ENCODE peak calls at places on chromosomes 16 and 17, in six cellular contexts. S, X, D, F, Y and I are unnamed samples. For H3K4me1, the result is how much of the 10 kb centered on the place peaks cover.

GRCh38 chr17:17088511-17089205 is 46.4 kb downstream of the MPRIP start:
- DNase-seq in F (peak), X (no peak), S (no peak), Y (no peak), D (no peak), I (no peak)

GRCh38 chr16:81790277-81790676 is 11.2 kb downstream of the PLCG2 start:
- DNase-seq in S (no peak), X (no peak), F (no peak), Y (no peak), D (no peak), I (no peak)

GRCh38 chr17:41812176-41813038 is at the start of gene FKBP10:
- DNase-seq in S (peak), X (peak), Y (peak), F (peak), D (peak), I (peak)

GRCh38 chr16:1787056-1787321 is 4.2 kb downstream of the NUBP2 start:
- DNase-seq in D (no peak), S (no peak), F (no peak), Y (no peak), X (no peak), I (no peak)

GRCh38 chr16:13453938-13454553 is 465.9 kb upstream of the ERCC4 start:
- DNase-seq in S (no peak), D (no peak), F (peak), Y (no peak), X (peak), I (peak)

GRCh38 chr17:10768766-10769383 is 35.0 kb downstream of the TMEM238L start:
- DNase-seq in F (no peak), X (no peak), D (no peak), S (no peak), Y (no peak), I (no peak)

GRCh38 chr17:67322039-67322787 is 44.2 kb downstream of the PSMD12 start:
- DNase-seq in X (peak), D (no peak), Y (no peak), S (no peak), F (peak), I (no peak)

GRCh38 chr17:7363311-7363710 is 8.4 kb downstream of the TMEM95 start:
- DNase-seq in Y (no peak), S (no peak), D (no peak), F (no peak), X (no peak), I (no peak)

GRCh38 chr17:67657596-67657995 is 60.1 kb upstream of the NOL11 start:
- DNase-seq in S (no peak), F (no peak), Y (no peak), D (no peak), X (no peak), I (no peak)

GRCh38 chr17:48155889-48156670 is 48.5 kb downstream of the SNX11 start:
- DNase-seq in Y (no peak), F (no peak), S (no peak), D (no peak), X (no peak), I (no peak)

GRCh38 chr16:88432174-88432573 is 20.9 kb upstream of the ZFPM1 start:
- DNase-seq in X (no peak), F (no peak), D (no peak), Y (no peak), S (no peak), I (no peak)

GRCh38 chr16:88431651-88432050 is 21.4 kb upstream of the ZFPM1 start:
- DNase-seq in Y (no peak), S (no peak), F (no peak), X (no peak), D (no peak), I (no peak)

GRCh38 chr16:88430185-88430523 is 22.9 kb upstream of the ZFPM1 start:
- DNase-seq in X (no peak), Y (no peak), S (no peak), F (no peak), D (no peak), I (no peak)

GRCh38 chr16:88429387-88430184 is 23.5 kb upstream of the ZFPM1 start:
- DNase-seq in S (no peak), D (no peak), F (no peak), X (no peak), Y (no peak), I (no peak)

DNA sequence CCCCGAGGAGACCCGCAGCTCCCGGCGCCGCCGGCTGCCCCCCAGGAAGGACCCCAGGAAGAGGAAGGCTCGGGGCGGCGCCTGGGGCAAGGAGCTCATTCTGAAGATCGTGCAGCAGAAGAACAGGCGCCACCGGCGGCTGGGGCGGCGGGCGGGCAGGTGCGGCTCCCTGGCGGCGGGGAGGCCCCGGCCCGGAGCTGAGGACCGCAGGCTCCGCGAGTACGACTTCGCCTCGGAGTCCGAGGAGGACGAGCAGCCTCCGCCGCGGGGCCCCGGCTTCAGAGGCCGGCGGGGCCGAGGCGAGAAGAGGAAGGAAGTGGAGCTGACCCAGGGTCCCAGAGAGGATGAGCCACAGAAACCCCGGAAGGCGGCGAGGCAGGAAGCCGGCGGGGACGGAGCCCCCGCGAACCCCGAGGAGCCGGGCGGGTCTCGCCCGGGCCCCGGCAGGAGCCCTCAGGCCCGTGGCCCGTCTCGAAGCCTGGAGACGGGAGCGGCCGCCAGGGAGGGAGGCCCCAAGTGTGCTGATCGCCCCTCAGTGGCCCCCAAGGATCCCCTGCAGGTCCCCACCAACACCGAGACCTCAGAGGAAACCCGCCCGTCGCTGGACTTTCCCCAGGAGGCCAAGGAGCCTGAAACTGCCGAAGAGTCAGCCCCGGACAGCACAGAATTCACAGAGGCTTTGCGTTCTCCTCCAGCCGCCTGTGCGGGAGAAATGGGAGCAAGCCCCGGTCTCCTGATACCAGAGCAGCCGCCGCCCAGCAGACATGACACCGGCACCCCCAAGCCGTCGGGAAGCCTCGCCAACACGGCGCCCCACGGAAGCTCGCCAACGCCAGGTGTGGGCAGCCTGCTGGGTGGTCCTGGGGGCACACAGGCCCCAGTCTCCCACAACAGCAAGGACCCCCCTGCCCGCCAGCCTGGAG is 22.3 kb upstream of the ZFPM1 start:
- DNase-seq in X (no peak), F (no peak), Y (no peak), S (peak), D (peak), I (no peak)
- H3K4me1 ChIP-seq in X (under half), F (under half), Y (under half), S (under half), D (under half), I (under half)

GRCh38 chr17:2071024-2071385 is 16.1 kb downstream of the HIC1 start:
- DNase-seq in F (no peak), D (no peak), S (no peak), X (no peak), Y (no peak), I (no peak)
- H3K27ac ChIP-seq in F (peak), D (peak), S (peak), X (no peak), Y (peak), I (peak)

DNA sequence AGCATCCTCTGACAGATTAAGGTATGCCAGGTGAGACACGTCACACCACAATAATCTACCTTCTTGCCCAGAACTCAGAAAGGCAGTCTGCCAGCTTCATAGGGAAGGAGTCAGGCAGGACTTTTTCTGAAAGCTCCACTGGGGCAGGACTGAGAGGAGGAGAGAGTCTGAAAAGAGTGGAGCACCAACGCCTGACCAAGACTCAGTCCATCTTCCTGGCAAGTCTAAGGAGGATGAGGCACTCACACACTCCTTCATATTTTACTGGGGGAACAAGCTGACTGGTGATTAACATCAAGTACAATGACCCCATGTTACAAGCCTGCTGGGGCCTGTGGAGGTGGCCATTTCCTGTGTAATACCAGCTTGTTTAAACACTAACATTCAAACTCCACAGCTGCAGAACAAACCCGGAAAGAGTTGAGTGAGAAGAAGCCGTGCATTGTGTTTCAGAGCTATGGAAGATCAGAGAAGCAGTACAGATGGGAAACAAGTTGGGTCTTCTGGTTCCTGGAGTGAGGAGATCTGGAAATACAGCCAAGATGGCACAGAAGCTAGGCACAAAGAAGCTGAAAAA is 122.4 kb downstream of the HIC1 start:
- DNase-seq in D (peak), X (no peak), Y (no peak), S (no peak), F (peak), I (no peak)
- H3K4me1 ChIP-seq in D (half or more), X (half or more), Y (half or more), S (half or more), F (half or more), I (half or more)

GRCh38 chr16:10926094-10926493 is 16.2 kb downstream of the DEXI start:
- DNase-seq in D (no peak), Y (no peak), S (no peak), F (no peak), X (no peak), I (no peak)

GRCh38 chr16:10929853-10930754 is 12.2 kb downstream of the DEXI start:
- DNase-seq in S (no peak), X (no peak), Y (peak), D (no peak), F (no peak), I (no peak)

GRCh38 chr16:10930755-10931093 is 11.5 kb downstream of the DEXI start:
- DNase-seq in D (no peak), X (no peak), S (no peak), F (no peak), Y (no peak), I (no peak)

GRCh38 chr16:10926867-10927266 is 15.4 kb downstream of the DEXI start:
- DNase-seq in X (no peak), D (no peak), F (no peak), Y (no peak), S (no peak), I (no peak)

GRCh38 chr16:10927497-10928112 is 14.7 kb downstream of the DEXI start:
- DNase-seq in F (no peak), D (no peak), S (no peak), X (no peak), Y (no peak), I (no peak)
- H3K27ac ChIP-seq in F (no peak), D (no peak), S (no peak), X (no peak), Y (no peak), I (no peak)

GRCh38 chr16:10990378-10990777 is 46.0 kb downstream of the CLEC16A start:
- DNase-seq in S (no peak), X (no peak), Y (no peak), D (no peak), F (no peak), I (no peak)

GRCh38 chr16:10988164-10988803 is 43.9 kb downstream of the CLEC16A start:
- DNase-seq in F (no peak), S (peak), Y (no peak), X (no peak), D (no peak), I (no peak)

GRCh38 chr16:10988879-10989278 is 44.5 kb downstream of the CLEC16A start:
- DNase-seq in Y (no peak), X (no peak), F (no peak), D (no peak), S (no peak), I (no peak)

GRCh38 chr16:10989494-10989893 is 45.1 kb downstream of the CLEC16A start:
- DNase-seq in Y (no peak), S (no peak), F (no peak), X (no peak), D (no peak), I (no peak)

GRCh38 chr16:10987361-10988163 is 43.2 kb downstream of the CLEC16A start:
- DNase-seq in F (no peak), D (no peak), S (no peak), X (no peak), Y (no peak), I (no peak)
- H3K4me1 ChIP-seq in F (under half), D (under half), S (under half), X (under half), Y (under half), I (under half)